ENCODE peak calls at places on chromosomes 12 and 14, in eight cellular contexts. X, Q, Z, Y, I, V, K and J are unnamed samples.

GRCh38 chr12:3263939-3264699 is 186.9 kb downstream of the TSPAN9 start:
- DNase-seq in X (no peak), Q (no peak), Z (no peak), Y (no peak), I (no peak), V (no peak), K (no peak), J (no peak)

GRCh38 chr12:57069522-57069921 is 9.1 kb downstream of the NEMP1 start:
- DNase-seq in X (peak; percentile 45), Q (peak; percentile 73), Z (peak; percentile 78), Y (peak; percentile 79), I (peak; percentile 62), V (peak; percentile 92), K (peak; percentile 69), J (no peak)

GRCh38 chr14:93832665-93833064 is 44.4 kb upstream of the PRIMA1 start:
- DNase-seq in X (no peak), Q (no peak), Z (no peak), Y (no peak), I (peak; percentile 24), V (no peak), K (no peak), J (no peak)

GRCh38 chr14:61064866-61065265 is 83.8 kb downstream of the SLC38A6 start:
- DNase-seq in X (no peak), Q (no peak), Z (no peak), Y (no peak), I (no peak), V (no peak), K (no peak), J (no peak)

GRCh38 chr14:46482200-46482599 is 169.4 kb downstream of the RPL10L start:
- DNase-seq in X (no peak), Q (no peak), Z (no peak), Y (no peak), I (no peak), V (no peak), K (no peak), J (no peak)

GRCh38 chr14:21505009-21505553 is 6.1 kb downstream of the METTL3 start:
- DNase-seq in X (no peak), Q (no peak), Z (no peak), Y (no peak), I (no peak), V (no peak), K (no peak), J (no peak)

GRCh38 chr12:105084251-105085250 is at the start of gene ALDH1L2:
- DNase-seq in X (peak; percentile 30), Q (peak; percentile 88), Z (no peak), Y (peak; percentile 65), I (peak; percentile 83), V (peak; percentile 89), K (peak; percentile 97), J (no peak)

GRCh38 chr14:100346306-100347091 is 23.4 kb downstream of the SLC25A47 start:
- DNase-seq in X (no peak), Q (no peak), Z (no peak), Y (no peak), I (no peak), V (no peak), K (peak; percentile 17), J (no peak)

GRCh38 chr14:87992349-87992719 is 648 bp downstream of the GALC start:
- DNase-seq in X (no peak), Q (peak; percentile 37), Z (no peak), Y (no peak), I (no peak), V (peak; percentile 30), K (peak; percentile 71), J (no peak)

GRCh38 chr14:77094672-77095284 is 3.3 kb upstream of the CIPC start:
- DNase-seq in X (peak; percentile 62), Q (peak; percentile 86), Z (peak; percentile 67), Y (peak; percentile 77), I (peak; percentile 85), V (peak; percentile 79), K (peak; percentile 73), J (peak; percentile 72)

GRCh38 chr12:131852551-131853299 is 24.5 kb downstream of the MMP17 start:
- DNase-seq in X (no peak), Q (no peak), Z (no peak), Y (no peak), I (peak; percentile 73), V (no peak), K (no peak), J (no peak)

GRCh38 chr14:33564774-33565630 is 385.9 kb downstream of the EGLN3 start:
- DNase-seq in X (peak; percentile 28), Q (no peak), Z (no peak), Y (no peak), I (peak; percentile 95), V (peak; percentile 41), K (peak; percentile 9), J (no peak)

GRCh38 chr14:67583711-67584644 is 16.1 kb downstream of the PIGH start:
- DNase-seq in X (peak; percentile 3), Q (peak; percentile 40), Z (peak; percentile 38), Y (no peak), I (peak; percentile 44), V (peak; percentile 54), K (peak; percentile 83), J (no peak)

GRCh38 chr14:24059841-24060388 is 8.1 kb downstream of the CARMIL3 start:
- DNase-seq in X (no peak), Q (no peak), Z (no peak), Y (no peak), I (no peak), V (no peak), K (peak; percentile 19), J (no peak)

GRCh38 chr12:2068638-2069037 is 15.9 kb downstream of the CACNA1C start:
- DNase-seq in X (no peak), Q (no peak), Z (no peak), Y (no peak), I (no peak), V (no peak), K (no peak), J (no peak)

GRCh38 chr14:68675233-68675577 is 117.7 kb downstream of the ZFP36L1 start:
- DNase-seq in X (no peak), Q (no peak), Z (no peak), Y (no peak), I (peak; percentile 81), V (peak; percentile 40), K (no peak), J (no peak)

GRCh38 chr12:12689672-12690287 is 6.2 kb downstream of the GPR19 start:
- DNase-seq in X (no peak), Q (no peak), Z (no peak), Y (no peak), I (no peak), V (no peak), K (no peak), J (no peak)

GRCh38 chr14:31944256-31945073 is 132.6 kb upstream of the ARHGAP5 start:
- DNase-seq in X (peak; percentile 43), Q (peak; percentile 90), Z (peak; percentile 30), Y (no peak), I (no peak), V (no peak), K (no peak), J (no peak)

GRCh38 chr12:124792961-124793441 is 70.7 kb downstream of the SCARB1 start:
- DNase-seq in X (no peak), Q (no peak), Z (no peak), Y (peak; percentile 79), I (no peak), V (no peak), K (no peak), J (no peak)

GRCh38 chr12:95213119-95213518 is 4.1 kb downstream of the FGD6 start:
- DNase-seq in X (no peak), Q (no peak), Z (no peak), Y (no peak), I (no peak), V (no peak), K (no peak), J (no peak)

GRCh38 chr12:21169878-21170472 is 39.0 kb downstream of the SLCO1B1 start:
- DNase-seq in X (peak; percentile 9), Q (peak; percentile 50), Z (no peak), Y (no peak), I (peak; percentile 13), V (peak; percentile 31), K (peak; percentile 46), J (no peak)